ENCODE peak calls at places on chromosome 17, in six cellular contexts. N is brain microvascular endothelial cell, R is psoas muscle, Z is choroid plexus epithelial cell, U is OCI-LY7, F is pancreas. K is an unnamed sample.

GRCh38 chr17:16534236-16534635 is 34.8 kb downstream of the ZNF287 start:
- DNase-seq in N (no peak), R (no peak), Z (no peak), U (no peak), F (no peak), K (no peak)

GRCh38 chr17:40182606-40183005 is 5.3 kb downstream of the RAPGEFL1 start:
- DNase-seq in N (no peak), R (no peak), Z (no peak), U (no peak), F (no peak), K (no peak)

GRCh38 chr17:32516450-32516849 is 29.7 kb downstream of the CDK5R1 start:
- DNase-seq in N (no peak), R (no peak), Z (no peak), U (no peak), F (no peak), K (no peak)

GRCh38 chr17:53971361-53971760 is 148.6 kb downstream of the KIF2B start:
- DNase-seq in N (no peak), R (no peak), Z (no peak), U (no peak), F (no peak), K (no peak)

GRCh38 chr17:60303406-60304099 is 88.4 kb downstream of the USP32 start:
- DNase-seq in N (no peak), R (no peak), Z (no peak), U (no peak), F (no peak), K (no peak)

GRCh38 chr17:40519089-40519775 is 17.8 kb upstream of the TNS4 start:
- DNase-seq in N (no peak), R (no peak), Z (no peak), U (no peak), F (no peak), K (no peak)

GRCh38 chr17:15958484-15958854 is 13.5 kb downstream of the ADORA2B start:
- DNase-seq in N (no peak), R (no peak), Z (no peak), U (no peak), F (no peak), K (no peak)

GRCh38 chr17:47733047-47733413 is at the start of gene TBX21:
- DNase-seq in N (no peak), R (peak; percentile 67), Z (peak; percentile 14), U (peak; percentile 41), F (peak; percentile 79), K (peak; percentile 20)

GRCh38 chr17:44848961-44849489 is 1.3 kb downstream of the HIGD1B start:
- DNase-seq in N (no peak), R (no peak), Z (no peak), U (no peak), F (no peak), K (no peak)

GRCh38 chr17:70752966-70753467 is 583.7 kb downstream of the KCNJ2 start:
- DNase-seq in N (no peak), R (no peak), Z (no peak), U (no peak), F (no peak), K (no peak)

GRCh38 chr17:82212331-82213250 is at the start of gene CCDC57:
- DNase-seq in N (no peak), R (peak; percentile 86), Z (peak; percentile 79), U (peak; percentile 90), F (peak; percentile 95), K (peak; percentile 74)

GRCh38 chr17:19370493-19370960 is 7.8 kb upstream of the MAPK7 start:
- DNase-seq in N (no peak), R (no peak), Z (no peak), U (no peak), F (peak; percentile 44), K (no peak)

GRCh38 chr17:61579961-61580360 is 11.1 kb downstream of the NACA2 start:
- DNase-seq in N (no peak), R (no peak), Z (no peak), U (no peak), F (no peak), K (no peak)

GRCh38 chr17:76909971-76910760 is 42.0 kb downstream of the MGAT5B start:
- DNase-seq in N (peak; percentile 24), R (no peak), Z (peak; percentile 59), U (peak; percentile 49), F (peak; percentile 55), K (peak; percentile 66)

GRCh38 chr17:14101976-14102375 is 32.7 kb downstream of the COX10 start:
- DNase-seq in N (no peak), R (no peak), Z (no peak), U (no peak), F (no peak), K (peak; percentile 20)

GRCh38 chr17:61420128-61420527 is 20.5 kb downstream of the TBX2 start:
- DNase-seq in N (no peak), R (no peak), Z (no peak), U (no peak), F (no peak), K (no peak)

GRCh38 chr17:32569171-32570080 is 82.6 kb downstream of the CDK5R1 start:
- DNase-seq in N (no peak), R (no peak), Z (no peak), U (no peak), F (no peak), K (peak; percentile 98)

DNA sequence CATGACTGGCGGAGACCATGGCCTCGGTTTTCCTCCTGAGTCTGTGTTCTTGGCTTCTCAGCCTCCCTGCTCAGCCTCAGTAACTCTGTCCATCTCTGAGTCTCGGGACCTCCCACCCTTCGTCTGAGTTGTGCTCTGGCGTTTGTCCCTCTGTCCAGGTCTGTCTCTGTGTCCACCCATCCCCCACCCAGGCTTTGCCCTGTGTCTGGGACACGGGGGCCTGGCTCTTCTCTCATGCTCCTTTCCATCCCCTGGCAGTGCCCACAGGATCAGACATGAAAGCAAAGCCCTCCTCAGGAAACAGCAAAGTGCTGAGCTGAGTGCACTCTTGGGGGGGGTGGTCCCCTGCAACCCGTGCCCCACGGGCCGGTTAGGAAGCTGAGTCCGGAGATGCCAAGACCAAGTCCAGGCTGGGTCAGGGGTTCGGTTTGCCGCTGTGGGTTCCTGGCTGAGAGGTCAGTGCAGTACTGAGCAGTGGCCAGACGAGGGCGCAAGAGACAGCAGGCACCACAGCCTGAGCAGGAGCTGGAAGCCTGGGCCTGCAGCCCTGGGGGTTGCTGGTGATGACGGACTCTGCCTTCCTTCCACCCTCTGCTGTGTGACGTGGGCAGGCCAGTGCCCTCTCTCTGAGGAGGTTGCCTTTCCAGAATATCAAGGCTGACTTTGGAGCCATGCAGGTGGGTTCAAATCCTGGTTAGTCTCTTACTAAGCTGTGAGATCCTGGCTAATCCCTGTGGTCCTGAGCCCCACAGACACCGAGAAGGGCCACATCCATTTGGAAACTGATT is 2.5 kb downstream of the P2RX1 start:
- DNase-seq in N (peak; percentile 76), R (peak; percentile 79), Z (peak; percentile 81), U (peak; percentile 88), F (peak; percentile 91), K (peak; percentile 60)
- H3K4me3 ChIP-seq in N (no peak overlapping the region), R (no peak overlapping the region), Z (no peak overlapping the region), U (peak overlapping the region; percentile 44), F (no peak overlapping the region), K (no peak overlapping the region)

GRCh38 chr17:51734462-51734861 is 424.1 kb downstream of the CA10 start:
- DNase-seq in N (no peak), R (no peak), Z (no peak), U (no peak), F (no peak), K (no peak)
- TF ChIP-seq CTCF in N (no peak), R (no peak), Z (peak; percentile 12), U (peak; percentile 63), F (no peak), K (peak; percentile 40)

DNA sequence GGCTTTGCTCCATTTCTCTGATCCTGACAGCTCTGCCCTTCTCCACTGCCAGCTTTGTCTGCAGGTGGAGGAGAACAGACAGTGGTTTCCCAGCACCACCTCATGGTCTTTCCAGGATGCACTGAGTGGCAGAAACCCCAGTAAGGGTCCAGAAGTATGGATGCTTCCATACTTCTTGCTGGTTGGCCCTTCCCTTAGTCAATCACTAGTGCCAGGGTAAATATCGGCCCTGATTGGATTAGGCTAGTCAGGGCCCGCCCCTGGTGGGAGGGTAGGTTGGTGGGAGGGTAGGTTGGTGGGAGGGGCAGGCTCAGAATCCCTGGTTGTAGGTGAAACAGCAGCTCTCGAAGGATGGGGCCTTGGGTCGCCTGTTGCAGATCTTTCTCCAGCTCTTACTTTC is 10.2 kb downstream of the RNF213 start:
- DNase-seq in N (peak; percentile 24), R (no peak), Z (peak; percentile 47), U (peak; percentile 62), F (no peak), K (peak; percentile 37)
- H3K4me3 ChIP-seq in N (no peak overlapping the region), R (no peak overlapping the region), Z (no peak overlapping the region), U (no peak overlapping the region), F (no peak overlapping the region), K (no peak overlapping the region)

DNA sequence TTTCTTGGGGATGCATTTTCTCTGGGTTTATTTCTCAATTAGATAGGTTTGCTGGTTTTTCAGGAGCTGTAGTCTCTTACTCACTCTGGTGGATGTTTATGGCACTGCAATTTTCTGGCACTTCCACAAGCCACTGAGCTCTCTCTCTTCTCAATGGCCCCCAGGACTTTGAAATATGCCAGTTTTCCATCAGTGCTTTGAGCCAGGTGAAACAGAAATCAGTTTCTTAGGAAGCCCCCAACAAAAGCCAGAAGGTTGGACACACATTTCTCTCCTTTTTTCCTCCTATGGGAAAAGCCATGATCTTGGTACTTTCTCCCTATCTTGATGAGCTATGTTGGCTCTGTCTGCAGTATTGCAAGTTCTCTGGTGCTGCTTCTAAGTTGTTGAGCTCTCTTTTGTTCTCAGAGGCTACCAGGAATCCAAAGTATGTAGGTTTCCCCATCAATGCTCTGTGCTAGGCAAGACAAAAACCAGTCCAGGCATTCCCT is 90.7 kb upstream of the SMIM36 start:
- DNase-seq in N (peak; percentile 60), R (no peak), Z (peak; percentile 84), U (peak; percentile 26), F (no peak), K (peak; percentile 58)
- TF ChIP-seq CTCF in N (peak; percentile 85), R (peak; percentile 49), Z (peak; percentile 89), U (peak; percentile 78), F (no peak), K (peak; percentile 78)

GRCh38 chr17:72591500-72592241 is 470.9 kb downstream of the SOX9 start:
- DNase-seq in N (no peak), R (no peak), Z (peak; percentile 46), U (no peak), F (peak; percentile 77), K (peak; percentile 37)

GRCh38 chr17:72594248-72594647 is 473.4 kb downstream of the SOX9 start:
- DNase-seq in N (no peak), R (no peak), Z (no peak), U (no peak), F (no peak), K (no peak)

GRCh38 chr17:72592242-72592966 is 471.6 kb downstream of the SOX9 start:
- DNase-seq in N (peak; percentile 77), R (peak; percentile 32), Z (peak; percentile 91), U (no peak), F (peak; percentile 85), K (peak; percentile 88)

GRCh38 chr17:72590882-72591499 is 470.2 kb downstream of the SOX9 start:
- DNase-seq in N (no peak), R (no peak), Z (no peak), U (no peak), F (no peak), K (peak; percentile 41)

DNA sequence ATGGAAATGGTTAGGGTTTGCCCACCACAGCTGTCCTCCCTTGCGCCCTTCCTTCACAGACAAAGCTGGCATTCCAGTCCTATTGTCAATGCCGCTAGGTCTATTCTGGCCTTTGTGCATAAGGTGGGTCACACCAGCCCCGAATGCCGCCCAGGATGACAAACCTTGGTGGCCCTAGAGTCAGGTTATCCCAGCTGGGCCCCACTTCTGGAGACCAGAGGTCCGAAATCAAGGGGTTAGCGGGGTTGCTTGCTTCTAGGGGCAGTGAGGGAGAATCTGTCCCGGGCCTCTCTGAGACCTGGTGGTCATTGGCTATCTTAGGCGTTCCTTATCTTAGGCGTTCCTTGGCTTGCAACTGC is 472.1 kb downstream of the SOX9 start:
- DNase-seq in N (no peak), R (no peak), Z (no peak), U (no peak), F (no peak), K (no peak)
- H3K4me3 ChIP-seq in N (no peak overlapping the region), R (peak overlapping the region; percentile 62), Z (no peak overlapping the region), U (no peak overlapping the region), F (no peak overlapping the region), K (no peak overlapping the region)

GRCh38 chr17:66625321-66625767 is 209.6 kb upstream of the CACNG5 start:
- DNase-seq in N (no peak), R (no peak), Z (peak; percentile 62), U (peak; percentile 32), F (no peak), K (peak; percentile 45)
- TF ChIP-seq CTCF in N (peak; percentile 31), R (peak; percentile 51), Z (peak; percentile 56), U (peak; percentile 73), F (no peak), K (peak; percentile 62)